ENCODE peak calls at places on chromosomes 1 and 21, in four cellular contexts. One of them, this sample, is unnamed.

GRCh38 chr1:85316324-85316723 is 39.9 kb upstream of the BCL10 start:
- DNase-seq in glutamatergic neuron: no peak
- DNase-seq in spleen: no peak
- DNase-seq in transverse colon: no peak
- DNase-seq in this sample: no peak

GRCh38 chr1:173353346-173353745 is 123.8 kb upstream of the PRDX6 start:
- DNase-seq in glutamatergic neuron: no peak
- DNase-seq in spleen: no peak
- DNase-seq in transverse colon: no peak
- DNase-seq in this sample: no peak

GRCh38 chr21:31554511-31555022 is 104.9 kb upstream of the SOD1 start:
- DNase-seq in glutamatergic neuron: no peak
- DNase-seq in spleen: no peak
- DNase-seq in transverse colon: no peak
- DNase-seq in this sample: no peak

GRCh38 chr1:110508038-110508437 is 10.9 kb downstream of the KCNA10 start:
- DNase-seq in glutamatergic neuron: no peak
- DNase-seq in spleen: no peak
- DNase-seq in transverse colon: peak; percentile 27
- DNase-seq in this sample: no peak

GRCh38 chr1:41849211-41849759 is 69.4 kb downstream of the HIVEP3 start:
- DNase-seq in glutamatergic neuron: no peak
- DNase-seq in spleen: no peak
- DNase-seq in transverse colon: no peak
- DNase-seq in this sample: no peak

GRCh38 chr1:213999732-214000131 is 12.0 kb downstream of the PROX1 start:
- DNase-seq in glutamatergic neuron: no peak
- DNase-seq in spleen: no peak
- DNase-seq in transverse colon: no peak
- DNase-seq in this sample: no peak

GRCh38 chr1:164685656-164686055 is 126.7 kb downstream of the PBX1 start:
- DNase-seq in glutamatergic neuron: no peak
- DNase-seq in spleen: no peak
- DNase-seq in transverse colon: no peak
- DNase-seq in this sample: no peak

GRCh38 chr1:167439301-167439988 is 78.9 kb downstream of the CD247 start:
- DNase-seq in glutamatergic neuron: peak; percentile 74
- DNase-seq in spleen: no peak
- DNase-seq in transverse colon: no peak
- DNase-seq in this sample: no peak

GRCh38 chr1:82515650-82516049 is 714.9 kb downstream of the ADGRL2 start:
- DNase-seq in glutamatergic neuron: no peak
- DNase-seq in spleen: no peak
- DNase-seq in transverse colon: no peak
- DNase-seq in this sample: no peak

GRCh38 chr1:43750083-43750482 is 42.7 kb downstream of the ST3GAL3 start:
- DNase-seq in glutamatergic neuron: no peak
- DNase-seq in spleen: no peak
- DNase-seq in transverse colon: no peak
- DNase-seq in this sample: no peak

GRCh38 chr1:13583964-13584791 is 546 bp downstream of the PDPN start:
- DNase-seq in glutamatergic neuron: peak; percentile 44
- DNase-seq in spleen: no peak
- DNase-seq in transverse colon: no peak
- DNase-seq in this sample: no peak

DNA sequence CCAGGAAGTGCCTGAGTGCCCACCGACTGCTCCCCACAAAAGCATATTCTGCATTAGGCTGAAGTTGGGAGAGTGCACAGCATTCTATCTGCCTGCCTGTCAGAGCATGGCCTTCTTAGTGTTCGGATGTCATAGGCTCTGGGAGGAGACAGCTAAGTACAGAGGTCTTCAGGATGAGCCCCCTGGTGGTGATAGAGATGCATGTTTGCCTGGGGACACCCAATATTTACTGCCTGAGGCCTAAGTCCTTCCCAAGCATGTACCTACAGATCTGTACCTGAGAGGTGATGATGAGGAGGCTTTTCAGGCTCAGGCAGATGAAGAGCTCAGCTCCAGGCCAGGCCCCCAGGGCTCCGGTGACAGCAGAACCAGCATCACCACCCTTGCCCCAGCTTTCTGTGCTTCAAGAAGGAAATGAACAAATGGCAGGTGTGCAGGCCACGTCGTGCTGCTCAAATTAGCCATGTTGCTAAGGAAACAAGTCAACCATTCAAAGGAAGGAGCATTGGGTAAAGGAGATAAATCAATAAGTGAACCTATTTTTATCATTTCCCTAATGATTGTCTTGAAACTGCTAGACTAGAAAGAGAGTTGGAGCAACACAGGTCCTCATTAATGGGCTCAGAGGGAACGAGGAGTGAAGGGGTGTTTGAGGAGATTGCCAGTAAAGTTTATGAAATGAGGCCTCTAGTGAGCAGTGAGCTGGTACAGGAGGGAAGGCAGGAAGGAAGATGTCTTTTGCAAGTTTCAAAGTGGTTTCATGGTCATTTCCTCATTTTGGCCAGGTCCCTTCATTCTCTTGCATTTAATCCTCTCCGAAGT is 21.2 kb downstream of the CACNA1E start:
- DNase-seq in glutamatergic neuron: peak; percentile 42
- DNase-seq in spleen: peak; percentile 78
- DNase-seq in transverse colon: no peak
- DNase-seq in this sample: no peak
- TF ChIP-seq CTCF in glutamatergic neuron: peak; percentile 77
- TF ChIP-seq CTCF in spleen: no peak
- TF ChIP-seq CTCF in transverse colon: no peak
- TF ChIP-seq CTCF in this sample: peak; percentile 10

GRCh38 chr1:24929876-24930702 is at the start of gene RUNX3:
- DNase-seq in glutamatergic neuron: no peak
- DNase-seq in spleen: peak; percentile 98
- DNase-seq in transverse colon: peak; percentile 83
- DNase-seq in this sample: no peak
- TF ChIP-seq CTCF in glutamatergic neuron: no peak
- TF ChIP-seq CTCF in spleen: peak; percentile 39
- TF ChIP-seq CTCF in transverse colon: no peak
- TF ChIP-seq CTCF in this sample: no peak

GRCh38 chr1:186681806-186682205 is 1.6 kb upstream of the PTGS2 start:
- DNase-seq in glutamatergic neuron: no peak
- DNase-seq in spleen: no peak
- DNase-seq in transverse colon: no peak
- DNase-seq in this sample: peak; percentile 15

GRCh38 chr1:186683637-186684410 is 3.6 kb upstream of the PTGS2 start:
- DNase-seq in glutamatergic neuron: no peak
- DNase-seq in spleen: no peak
- DNase-seq in transverse colon: no peak
- DNase-seq in this sample: no peak

GRCh38 chr1:186680031-186681012 is at the start of gene PTGS2:
- DNase-seq in glutamatergic neuron: peak; percentile 79
- DNase-seq in spleen: peak; percentile 89
- DNase-seq in transverse colon: peak; percentile 71
- DNase-seq in this sample: peak; percentile 86

GRCh38 chr1:186681136-186681535 is 913 bp upstream of the PTGS2 start:
- DNase-seq in glutamatergic neuron: no peak
- DNase-seq in spleen: no peak
- DNase-seq in transverse colon: no peak
- DNase-seq in this sample: no peak

GRCh38 chr1:186682721-186683120 is 2.5 kb upstream of the PTGS2 start:
- DNase-seq in glutamatergic neuron: no peak
- DNase-seq in spleen: no peak
- DNase-seq in transverse colon: no peak
- DNase-seq in this sample: peak; percentile 14
- TF ChIP-seq CTCF in glutamatergic neuron: no peak
- TF ChIP-seq CTCF in spleen: no peak
- TF ChIP-seq CTCF in transverse colon: no peak
- TF ChIP-seq CTCF in this sample: peak; percentile 50

GRCh38 chr1:245859510-245860114 is 647.5 kb downstream of the SMYD3 start:
- DNase-seq in glutamatergic neuron: no peak
- DNase-seq in spleen: no peak
- DNase-seq in transverse colon: no peak
- DNase-seq in this sample: no peak

GRCh38 chr1:245858022-245858421 is 649.1 kb downstream of the SMYD3 start:
- DNase-seq in glutamatergic neuron: no peak
- DNase-seq in spleen: no peak
- DNase-seq in transverse colon: no peak
- DNase-seq in this sample: no peak

GRCh38 chr1:245860681-245861552 is 646.2 kb downstream of the SMYD3 start:
- DNase-seq in glutamatergic neuron: no peak
- DNase-seq in spleen: no peak
- DNase-seq in transverse colon: no peak
- DNase-seq in this sample: peak; percentile 56

GRCh38 chr1:245856944-245857531 is 650.0 kb downstream of the SMYD3 start:
- DNase-seq in glutamatergic neuron: no peak
- DNase-seq in spleen: no peak
- DNase-seq in transverse colon: no peak
- DNase-seq in this sample: no peak

GRCh38 chr1:245858683-245859509 is 648.2 kb downstream of the SMYD3 start:
- DNase-seq in glutamatergic neuron: no peak
- DNase-seq in spleen: no peak
- DNase-seq in transverse colon: no peak
- DNase-seq in this sample: no peak
- TF ChIP-seq CTCF in glutamatergic neuron: no peak
- TF ChIP-seq CTCF in spleen: no peak
- TF ChIP-seq CTCF in transverse colon: no peak
- TF ChIP-seq CTCF in this sample: peak; percentile 39

GRCh38 chr1:150514260-150514659 is 1.3 kb upstream of the FALEC start:
- DNase-seq in glutamatergic neuron: no peak
- DNase-seq in spleen: peak; percentile 59
- DNase-seq in transverse colon: no peak
- DNase-seq in this sample: no peak

GRCh38 chr1:150516050-150516591 is 569 bp downstream of the FALEC start:
- DNase-seq in glutamatergic neuron: no peak
- DNase-seq in spleen: peak; percentile 70
- DNase-seq in transverse colon: no peak
- DNase-seq in this sample: no peak

GRCh38 chr1:150515328-150516049 is at the start of gene FALEC:
- DNase-seq in glutamatergic neuron: peak; percentile 98
- DNase-seq in spleen: peak; percentile 99
- DNase-seq in transverse colon: peak; percentile 97
- DNase-seq in this sample: peak; percentile 90

GRCh38 chr1:150514913-150515327 is 632 bp upstream of the FALEC start:
- DNase-seq in glutamatergic neuron: no peak
- DNase-seq in spleen: peak; percentile 81
- DNase-seq in transverse colon: no peak
- DNase-seq in this sample: no peak

DNA sequence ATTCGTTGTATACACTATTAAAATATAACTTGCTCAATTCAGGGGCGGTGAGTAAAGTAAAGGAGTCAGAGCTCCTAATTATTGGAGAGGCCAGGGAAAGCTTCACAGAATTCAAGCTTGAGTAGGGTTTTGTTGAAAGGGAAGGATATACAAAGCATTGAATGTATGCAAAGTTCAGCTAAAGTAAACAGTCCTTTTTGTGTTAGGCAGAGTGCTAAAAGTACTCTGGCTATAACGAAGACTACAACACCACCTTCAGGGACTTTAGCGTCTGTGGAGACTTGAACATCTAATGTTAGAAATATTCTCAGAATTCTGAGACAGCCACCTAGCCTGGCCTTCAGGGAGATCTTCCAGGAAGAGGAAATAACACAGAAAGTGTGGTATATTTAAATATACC is 1.1 kb downstream of the FALEC start:
- DNase-seq in glutamatergic neuron: no peak
- DNase-seq in spleen: no peak
- DNase-seq in transverse colon: no peak
- DNase-seq in this sample: no peak
- TF ChIP-seq CTCF in glutamatergic neuron: no peak
- TF ChIP-seq CTCF in spleen: no peak
- TF ChIP-seq CTCF in transverse colon: no peak
- TF ChIP-seq CTCF in this sample: no peak

GRCh38 chr21:43315244-43316137 is 111.4 kb downstream of the SIK1 start:
- DNase-seq in glutamatergic neuron: peak; percentile 32
- DNase-seq in spleen: no peak
- DNase-seq in transverse colon: no peak
- DNase-seq in this sample: no peak
- TF ChIP-seq CTCF in glutamatergic neuron: no peak
- TF ChIP-seq CTCF in spleen: no peak
- TF ChIP-seq CTCF in transverse colon: no peak
- TF ChIP-seq CTCF in this sample: no peak

GRCh38 chr1:197486948-197487347 is 218.9 kb downstream of the CRB1 start:
- DNase-seq in glutamatergic neuron: no peak
- DNase-seq in spleen: no peak
- DNase-seq in transverse colon: no peak
- DNase-seq in this sample: no peak
- TF ChIP-seq CTCF in glutamatergic neuron: no peak
- TF ChIP-seq CTCF in spleen: no peak
- TF ChIP-seq CTCF in transverse colon: no peak
- TF ChIP-seq CTCF in this sample: no peak